ENCODE peak calls at places on chromosome 2, in four cellular contexts. L is keratinocyte; Z is Right ventricle myocardium inferior; I is stimulated activated CD4-positive, alpha-beta T cell treated with anti-CD3 and anti-CD28 coated beads, Interleukin-12 subunit alpha, Interleukin-12 subunit beta, amount 100 ng/mL, for 4 hours. Q is an unnamed sample.

GRCh38 chr2:64730551-64731305 is 77.0 kb upstream of the SERTAD2 start:
- DNase-seq in I (no peak), L (no peak), Z (no peak), Q (no peak)

GRCh38 chr2:103353754-103354153 is 591.9 kb downstream of the TMEM182 start:
- DNase-seq in L (no peak), Z (no peak), I (no peak), Q (no peak)

GRCh38 chr2:226426292-226426736 is 373.3 kb downstream of the IRS1 start:
- DNase-seq in Z (no peak), L (peak; percentile 78), I (no peak), Q (no peak)

GRCh38 chr2:176122633-176123482 is at the start of gene HOXD9:
- DNase-seq in I (no peak), L (no peak), Z (peak; percentile 80), Q (no peak)

GRCh38 chr2:220044383-220044782 is 417.0 kb downstream of the SLC4A3 start:
- DNase-seq in Z (no peak), I (no peak), L (no peak), Q (no peak)

GRCh38 chr2:218218409-218219185 is 1.6 kb downstream of the ARPC2 start:
- DNase-seq in L (peak; percentile 82), Z (no peak), I (no peak), Q (peak; percentile 17)

GRCh38 chr2:162890690-162891311 is 52.2 kb upstream of the KCNH7 start:
- DNase-seq in I (no peak), Z (no peak), L (no peak), Q (no peak)

GRCh38 chr2:217035967-217036366 is 176.1 kb upstream of the TNP1 start:
- DNase-seq in L (peak; percentile 21), Z (peak; percentile 73), I (no peak), Q (no peak)

GRCh38 chr2:246489-247145 is 17.2 kb downstream of the SH3YL1 start:
- DNase-seq in Z (no peak), I (no peak), L (no peak), Q (no peak)

GRCh38 chr2:99217929-99218501 is 37.0 kb downstream of the MRPL30 start:
- DNase-seq in Z (no peak), L (no peak), I (no peak), Q (no peak)

GRCh38 chr2:180291552-180292421 is 284.7 kb upstream of the CWC22 start:
- DNase-seq in I (no peak), Z (no peak), L (peak; percentile 33), Q (no peak)

GRCh38 chr2:113996826-113997599 is 107.1 kb downstream of the ACTR3 start:
- DNase-seq in Z (no peak), I (no peak), L (no peak), Q (no peak)